ENCODE peak calls at places on chromosomes 5 and 9, in eight cellular contexts. O, M, W, I, P, Q, N and Y are unnamed samples.

GRCh38 chr5:138944527-138945322 is 69.6 kb upstream of the LRRTM2 start:
- DNase-seq in Q (no peak), O (peak; percentile 19), I (peak; percentile 58), M (no peak), N (no peak), W (no peak), P (no peak), Y (no peak)

GRCh38 chr5:172844577-172844838 is 10.5 kb downstream of the ERGIC1 start:
- DNase-seq in W (no peak), M (no peak), O (no peak), Q (no peak), N (no peak), P (no peak), I (no peak), Y (no peak)

GRCh38 chr9:3136999-3137675 is 293.2 kb upstream of the PUM3 start:
- DNase-seq in P (no peak), O (no peak), N (no peak), I (no peak), Q (no peak), W (no peak), M (no peak), Y (no peak)

GRCh38 chr5:44862808-44863207 is 54.1 kb downstream of the MRPS30 start:
- DNase-seq in O (no peak), Q (no peak), M (peak; percentile 9), W (peak; percentile 41), N (peak; percentile 8), I (no peak), P (no peak), Y (no peak)

GRCh38 chr9:88852794-88853193 is 138.5 kb upstream of the S1PR3 start:
- DNase-seq in M (peak; percentile 7), O (no peak), Q (no peak), N (peak; percentile 25), W (peak; percentile 2), I (no peak), P (no peak), Y (no peak)

GRCh38 chr5:62473209-62473608 is 60.6 kb downstream of the IPO11 start:
- DNase-seq in M (no peak), P (no peak), I (no peak), O (no peak), Q (no peak), N (no peak), W (no peak), Y (no peak)

GRCh38 chr5:67639311-67639710 is 442.7 kb upstream of the CD180 start:
- DNase-seq in N (peak; percentile 15), I (no peak), O (no peak), M (no peak), Q (peak; percentile 67), W (no peak), P (no peak), Y (no peak)

GRCh38 chr5:41908374-41909079 is 4.4 kb downstream of the RIMOC1 start:
- DNase-seq in M (no peak), W (no peak), P (no peak), I (no peak), O (no peak), N (no peak), Q (no peak), Y (no peak)

GRCh38 chr5:2298746-2299145 is 416.0 kb upstream of the IRX4 start:
- DNase-seq in I (no peak), M (no peak), Q (peak; percentile 43), O (no peak), W (no peak), P (no peak), N (no peak), Y (no peak)

GRCh38 chr5:1594336-1595106 is 70.8 kb upstream of the LPCAT1 start:
- DNase-seq in P (peak; percentile 84), W (peak; percentile 74), I (peak; percentile 95), M (peak; percentile 91), Q (peak; percentile 89), O (peak; percentile 78), N (peak; percentile 82), Y (peak; percentile 69)

GRCh38 chr5:112049738-112050137 is 292.7 kb upstream of the NREP start:
- DNase-seq in Q (no peak), M (no peak), O (no peak), N (no peak), I (no peak), W (no peak), P (no peak), Y (no peak)

GRCh38 chr9:127181595-127182190 is 59.3 kb upstream of the ANGPTL2 start:
- DNase-seq in M (no peak), N (no peak), W (no peak), I (peak; percentile 17), Q (peak; percentile 38), P (peak; percentile 2), O (no peak), Y (no peak)

GRCh38 chr9:73649552-73649951 is 497.9 kb downstream of the ANXA1 start:
- DNase-seq in N (no peak), M (no peak), O (no peak), Q (no peak), W (no peak), P (no peak), I (no peak), Y (no peak)

GRCh38 chr5:32193591-32193990 is 19.5 kb upstream of the GOLPH3 start:
- DNase-seq in I (peak; percentile 66), O (peak; percentile 97), M (no peak), P (peak; percentile 90), W (no peak), Q (peak; percentile 94), N (no peak), Y (peak; percentile 98)

GRCh38 chr5:35771321-35771720 is 85.4 kb upstream of the IL7R start:
- DNase-seq in O (no peak), I (no peak), M (no peak), W (no peak), Q (no peak), N (no peak), P (no peak), Y (no peak)

GRCh38 chr5:123605822-123606221 is 93.8 kb downstream of the CSNK1G3 start:
- DNase-seq in M (no peak), I (no peak), O (no peak), W (no peak), P (no peak), N (no peak), Q (no peak), Y (no peak)

GRCh38 chr9:126329476-126330275 is 3.0 kb downstream of the MVB12B start:
- DNase-seq in Q (no peak), M (no peak), O (no peak), N (no peak), P (peak; percentile 27), W (no peak), I (no peak), Y (peak; percentile 50)

GRCh38 chr5:1445313-1445894 is at the start of gene SLC6A3:
- DNase-seq in W (no peak), P (peak; percentile 21), N (peak; percentile 93), O (peak; percentile 27), M (peak; percentile 84), I (no peak), Q (no peak), Y (no peak)

GRCh38 chr5:13985736-13986418 is 41.4 kb upstream of the DNAH5 start:
- DNase-seq in W (peak; percentile 13), N (no peak), I (no peak), P (no peak), M (no peak), Q (no peak), O (no peak), Y (no peak)

GRCh38 chr5:175692235-175692995 is 34.5 kb downstream of the HRH2 start:
- DNase-seq in I (peak; percentile 39), N (no peak), Q (peak; percentile 32), W (no peak), P (no peak), O (no peak), M (no peak), Y (no peak)

GRCh38 chr9:21294904-21295538 is 10.1 kb downstream of the IFNA5 start:
- DNase-seq in W (no peak), P (no peak), I (no peak), M (no peak), Q (no peak), N (no peak), O (no peak), Y (no peak)

GRCh38 chr9:68923480-68923879 is 90.4 kb downstream of the PRKACG start:
- DNase-seq in O (no peak), Q (no peak), P (no peak), N (no peak), M (no peak), W (no peak), I (no peak), Y (no peak)

GRCh38 chr9:68919666-68920065 is 94.2 kb downstream of the PRKACG start:
- DNase-seq in M (no peak), Q (no peak), W (no peak), I (no peak), N (no peak), O (no peak), P (no peak), Y (no peak)

GRCh38 chr9:68920921-68921320 is 93.0 kb downstream of the PRKACG start:
- DNase-seq in P (no peak), M (no peak), W (no peak), O (no peak), Q (no peak), I (no peak), N (no peak), Y (no peak)

GRCh38 chr9:68927165-68927564 is 86.7 kb downstream of the PRKACG start:
- DNase-seq in I (no peak), M (no peak), P (no peak), W (no peak), Q (no peak), N (no peak), O (no peak), Y (no peak)

GRCh38 chr9:68925175-68925574 is 88.7 kb downstream of the PRKACG start:
- DNase-seq in Q (no peak), N (no peak), W (no peak), P (no peak), O (no peak), I (no peak), M (no peak), Y (no peak)
- TF ChIP-seq POLR2AphosphoS5 in Q (no peak), N (no peak), W (no peak), P (no peak), O (no peak), I (no peak), M (no peak), Y (no peak)

DNA sequence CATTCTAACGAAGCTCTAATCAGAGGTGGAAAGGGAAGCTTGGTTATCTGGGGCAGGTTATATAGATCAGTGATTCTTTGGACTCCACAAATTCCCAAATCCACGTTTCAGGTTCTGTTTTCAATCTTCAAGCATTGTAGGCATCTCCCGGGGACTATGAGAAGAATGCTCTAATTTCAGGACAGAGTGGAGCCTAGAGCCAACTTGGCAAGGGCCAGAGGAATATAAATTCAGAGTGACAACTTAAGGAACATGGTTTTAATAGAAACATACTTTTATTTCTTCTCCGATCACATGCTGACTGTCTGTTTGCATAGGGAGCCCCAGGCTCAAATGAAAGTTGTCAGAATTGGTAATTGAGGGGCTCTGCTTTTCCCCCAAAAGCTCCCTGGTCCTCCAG is 514.0 kb upstream of the KLF4 start:
- DNase-seq in I (no peak), O (no peak), W (no peak), M (no peak), P (no peak), Q (no peak), N (no peak), Y (no peak)
- TF ChIP-seq CTCF in I (no peak), O (no peak), W (no peak), M (no peak), P (no peak), Q (no peak), N (no peak), Y (no peak)

GRCh38 chr5:178107889-178108288 is 5.4 kb upstream of the N4BP3 start:
- DNase-seq in Q (no peak), M (no peak), N (peak; percentile 50), W (no peak), I (no peak), P (no peak), O (no peak), Y (no peak)
- H3K27ac ChIP-seq in Q (no peak overlapping the region), M (no peak overlapping the region), N (no peak overlapping the region), W (no peak overlapping the region), I (no peak overlapping the region), P (no peak overlapping the region), O (no peak overlapping the region), Y (no peak overlapping the region)

GRCh38 chr9:136697146-136697820 is 10.0 kb upstream of the AGPAT2 start:
- DNase-seq in Q (no peak), M (no peak), O (no peak), W (no peak), N (no peak), I (no peak), P (no peak), Y (no peak)
- TF ChIP-seq POLR2AphosphoS5 in Q (no peak), M (no peak), O (no peak), W (no peak), N (no peak), I (no peak), P (no peak), Y (no peak)